ENCODE peak calls at places on chromosomes 11 and 22, in nine cellular contexts. One of them, this sample, is unnamed.

GRCh38 chr22:42296381-42296853 is 26.0 kb upstream of the TCF20 start:
- DNase-seq in right atrium auricular region: no peak
- DNase-seq in mucosa of descending colon: peak; percentile 67
- DNase-seq in neural progenitor cell: no peak
- DNase-seq in body of pancreas: no peak
- DNase-seq in brain microvascular endothelial cell: no peak
- DNase-seq in BE2C: peak; percentile 93
- DNase-seq in epithelial cell of esophagus: no peak
- DNase-seq in BJ: no peak
- DNase-seq in this sample: no peak

GRCh38 chr22:48493733-48494132 is 1333.9 kb downstream of the BRD1 start:
- DNase-seq in right atrium auricular region: no peak
- DNase-seq in mucosa of descending colon: no peak
- DNase-seq in neural progenitor cell: no peak
- DNase-seq in body of pancreas: no peak
- DNase-seq in brain microvascular endothelial cell: no peak
- DNase-seq in BE2C: no peak
- DNase-seq in epithelial cell of esophagus: no peak
- DNase-seq in BJ: no peak
- DNase-seq in this sample: no peak

GRCh38 chr11:103779054-103779453 is 257.4 kb upstream of the DDI1 start:
- DNase-seq in right atrium auricular region: no peak
- DNase-seq in mucosa of descending colon: no peak
- DNase-seq in neural progenitor cell: no peak
- DNase-seq in body of pancreas: no peak
- DNase-seq in brain microvascular endothelial cell: no peak
- DNase-seq in BE2C: no peak
- DNase-seq in epithelial cell of esophagus: peak; percentile 88
- DNase-seq in BJ: no peak
- DNase-seq in this sample: peak; percentile 35

GRCh38 chr22:24067587-24068376 is 56.7 kb downstream of the CABIN1 start:
- DNase-seq in right atrium auricular region: no peak
- DNase-seq in mucosa of descending colon: peak; percentile 37
- DNase-seq in neural progenitor cell: no peak
- DNase-seq in body of pancreas: peak; percentile 57
- DNase-seq in brain microvascular endothelial cell: no peak
- DNase-seq in BE2C: no peak
- DNase-seq in epithelial cell of esophagus: no peak
- DNase-seq in BJ: no peak
- DNase-seq in this sample: no peak

GRCh38 chr11:13336246-13336873 is 58.8 kb downstream of the BMAL1 start:
- DNase-seq in right atrium auricular region: no peak
- DNase-seq in mucosa of descending colon: no peak
- DNase-seq in neural progenitor cell: no peak
- DNase-seq in body of pancreas: no peak
- DNase-seq in brain microvascular endothelial cell: no peak
- DNase-seq in BE2C: no peak
- DNase-seq in epithelial cell of esophagus: no peak
- DNase-seq in BJ: no peak
- DNase-seq in this sample: peak; percentile 39

GRCh38 chr11:85628771-85629341 is 463 bp downstream of the TMEM126B start:
- DNase-seq in right atrium auricular region: no peak
- DNase-seq in mucosa of descending colon: no peak
- DNase-seq in neural progenitor cell: peak; percentile 3
- DNase-seq in body of pancreas: no peak
- DNase-seq in brain microvascular endothelial cell: no peak
- DNase-seq in BE2C: no peak
- DNase-seq in epithelial cell of esophagus: peak; percentile 7
- DNase-seq in BJ: no peak
- DNase-seq in this sample: peak; percentile 6

GRCh38 chr22:41951898-41952474 is at the start of gene SMIM45:
- DNase-seq in right atrium auricular region: no peak
- DNase-seq in mucosa of descending colon: no peak
- DNase-seq in neural progenitor cell: peak; percentile 92
- DNase-seq in body of pancreas: no peak
- DNase-seq in brain microvascular endothelial cell: no peak
- DNase-seq in BE2C: peak; percentile 97
- DNase-seq in epithelial cell of esophagus: no peak
- DNase-seq in BJ: no peak
- DNase-seq in this sample: no peak

GRCh38 chr22:38727530-38728451 is 22.0 kb downstream of the GTPBP1 start:
- DNase-seq in right atrium auricular region: no peak
- DNase-seq in mucosa of descending colon: peak; percentile 14
- DNase-seq in neural progenitor cell: no peak
- DNase-seq in body of pancreas: peak; percentile 8
- DNase-seq in brain microvascular endothelial cell: no peak
- DNase-seq in BE2C: no peak
- DNase-seq in epithelial cell of esophagus: no peak
- DNase-seq in BJ: no peak
- DNase-seq in this sample: no peak

GRCh38 chr11:57230316-57230715 is 6.7 kb downstream of the APLNR start:
- DNase-seq in right atrium auricular region: no peak
- DNase-seq in mucosa of descending colon: no peak
- DNase-seq in neural progenitor cell: no peak
- DNase-seq in body of pancreas: no peak
- DNase-seq in brain microvascular endothelial cell: no peak
- DNase-seq in BE2C: no peak
- DNase-seq in epithelial cell of esophagus: no peak
- DNase-seq in BJ: no peak
- DNase-seq in this sample: no peak

GRCh38 chr22:43827336-43827735 is 15.2 kb upstream of the EFCAB6 start:
- DNase-seq in right atrium auricular region: no peak
- DNase-seq in mucosa of descending colon: no peak
- DNase-seq in neural progenitor cell: no peak
- DNase-seq in body of pancreas: no peak
- DNase-seq in brain microvascular endothelial cell: no peak
- DNase-seq in BE2C: no peak
- DNase-seq in epithelial cell of esophagus: no peak
- DNase-seq in BJ: no peak
- DNase-seq in this sample: no peak

GRCh38 chr11:40722179-40722795 is 737.2 kb downstream of the LRRC4C start:
- DNase-seq in right atrium auricular region: no peak
- DNase-seq in mucosa of descending colon: no peak
- DNase-seq in neural progenitor cell: peak; percentile 68
- DNase-seq in body of pancreas: no peak
- DNase-seq in brain microvascular endothelial cell: no peak
- DNase-seq in BE2C: peak; percentile 30
- DNase-seq in epithelial cell of esophagus: peak; percentile 52
- DNase-seq in BJ: no peak
- DNase-seq in this sample: peak; percentile 12

GRCh38 chr22:37214431-37215025 is 2.3 kb upstream of the SSTR3 start:
- DNase-seq in right atrium auricular region: no peak
- DNase-seq in mucosa of descending colon: peak; percentile 10
- DNase-seq in neural progenitor cell: no peak
- DNase-seq in body of pancreas: no peak
- DNase-seq in brain microvascular endothelial cell: no peak
- DNase-seq in BE2C: no peak
- DNase-seq in epithelial cell of esophagus: no peak
- DNase-seq in BJ: no peak
- DNase-seq in this sample: no peak

GRCh38 chr11:112564228-112564955 is 303.7 kb upstream of the PLET1 start:
- DNase-seq in right atrium auricular region: no peak
- DNase-seq in mucosa of descending colon: no peak
- DNase-seq in neural progenitor cell: no peak
- DNase-seq in body of pancreas: no peak
- DNase-seq in brain microvascular endothelial cell: peak; percentile 47
- DNase-seq in BE2C: no peak
- DNase-seq in epithelial cell of esophagus: peak; percentile 60
- DNase-seq in BJ: no peak
- DNase-seq in this sample: peak; percentile 88

GRCh38 chr22:46533434-46533833 is 4.0 kb downstream of the CELSR1 start:
- DNase-seq in right atrium auricular region: no peak
- DNase-seq in mucosa of descending colon: no peak
- DNase-seq in neural progenitor cell: no peak
- DNase-seq in body of pancreas: no peak
- DNase-seq in brain microvascular endothelial cell: no peak
- DNase-seq in BE2C: no peak
- DNase-seq in epithelial cell of esophagus: peak; percentile 78
- DNase-seq in BJ: no peak
- DNase-seq in this sample: no peak

GRCh38 chr11:66999555-66999954 is 23.4 kb upstream of the SYT12 start:
- DNase-seq in right atrium auricular region: no peak
- DNase-seq in mucosa of descending colon: no peak
- DNase-seq in neural progenitor cell: no peak
- DNase-seq in body of pancreas: no peak
- DNase-seq in brain microvascular endothelial cell: no peak
- DNase-seq in BE2C: no peak
- DNase-seq in epithelial cell of esophagus: no peak
- DNase-seq in BJ: no peak
- DNase-seq in this sample: no peak

GRCh38 chr22:44572414-44573207 is 74.6 kb upstream of the RTL6 start:
- DNase-seq in right atrium auricular region: no peak
- DNase-seq in mucosa of descending colon: no peak
- DNase-seq in neural progenitor cell: no peak
- DNase-seq in body of pancreas: no peak
- DNase-seq in brain microvascular endothelial cell: no peak
- DNase-seq in BE2C: no peak
- DNase-seq in epithelial cell of esophagus: no peak
- DNase-seq in BJ: no peak
- DNase-seq in this sample: no peak

GRCh38 chr11:63573881-63574855 is 11.0 kb upstream of the PLAAT2 start:
- DNase-seq in right atrium auricular region: no peak
- DNase-seq in mucosa of descending colon: peak; percentile 71
- DNase-seq in neural progenitor cell: no peak
- DNase-seq in body of pancreas: no peak
- DNase-seq in brain microvascular endothelial cell: peak; percentile 87
- DNase-seq in BE2C: no peak
- DNase-seq in epithelial cell of esophagus: no peak
- DNase-seq in BJ: no peak
- DNase-seq in this sample: peak; percentile 80
- TF ChIP-seq CTCF in right atrium auricular region: peak; percentile 30
- TF ChIP-seq CTCF in mucosa of descending colon: no peak
- TF ChIP-seq CTCF in neural progenitor cell: no peak
- TF ChIP-seq CTCF in body of pancreas: no peak
- TF ChIP-seq CTCF in brain microvascular endothelial cell: peak; percentile 23
- TF ChIP-seq CTCF in BE2C: no peak
- TF ChIP-seq CTCF in epithelial cell of esophagus: peak; percentile 16
- TF ChIP-seq CTCF in BJ: peak; percentile 30
- TF ChIP-seq CTCF in this sample: peak; percentile 15

DNA sequence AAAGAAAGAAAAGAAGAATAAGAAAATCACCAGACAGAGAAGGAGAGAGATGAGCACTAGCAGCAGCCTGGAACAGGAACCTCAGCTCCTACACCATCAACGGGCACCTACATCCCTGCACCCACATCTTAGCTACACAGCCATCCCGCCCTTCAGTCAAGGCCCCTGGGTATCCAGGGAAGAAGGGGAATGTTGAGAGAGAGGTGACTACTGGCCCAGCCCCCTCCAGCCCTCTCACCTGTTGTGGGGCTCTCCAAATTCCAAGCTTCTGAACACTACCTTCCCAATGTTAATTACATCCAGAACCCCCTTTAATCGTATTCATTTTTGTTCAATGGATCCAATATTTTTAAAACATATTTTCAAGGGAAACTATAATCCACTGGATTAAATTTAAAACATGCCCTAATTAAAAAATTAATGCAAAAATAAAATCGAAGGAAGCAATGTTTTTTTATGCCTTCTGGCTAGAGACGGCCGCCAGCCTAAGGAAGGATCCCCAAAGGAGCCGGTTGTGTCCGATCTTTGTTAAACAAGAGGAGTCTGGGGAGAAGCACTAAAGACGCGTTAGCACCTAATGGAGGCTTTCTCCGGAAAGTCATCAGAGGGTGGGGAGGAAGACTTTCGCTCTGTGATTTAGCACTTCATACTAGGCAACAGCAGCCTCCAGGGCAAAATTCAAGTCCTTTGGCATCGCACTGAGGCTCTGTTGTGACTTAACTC is 9.5 kb downstream of the TPST2 start:
- DNase-seq in right atrium auricular region: no peak
- DNase-seq in mucosa of descending colon: no peak
- DNase-seq in neural progenitor cell: peak; percentile 61
- DNase-seq in body of pancreas: no peak
- DNase-seq in brain microvascular endothelial cell: no peak
- DNase-seq in BE2C: no peak
- DNase-seq in epithelial cell of esophagus: no peak
- DNase-seq in BJ: no peak
- DNase-seq in this sample: no peak
- H3K4me3 ChIP-seq in right atrium auricular region: no peak overlapping the region
- H3K4me3 ChIP-seq in mucosa of descending colon: no peak overlapping the region
- H3K4me3 ChIP-seq in neural progenitor cell: no peak overlapping the region
- H3K4me3 ChIP-seq in body of pancreas: no peak overlapping the region
- H3K4me3 ChIP-seq in brain microvascular endothelial cell: no peak overlapping the region
- H3K4me3 ChIP-seq in BE2C: no peak overlapping the region
- H3K4me3 ChIP-seq in epithelial cell of esophagus: no peak overlapping the region
- H3K4me3 ChIP-seq in BJ: no peak overlapping the region
- H3K4me3 ChIP-seq in this sample: no peak overlapping the region

DNA sequence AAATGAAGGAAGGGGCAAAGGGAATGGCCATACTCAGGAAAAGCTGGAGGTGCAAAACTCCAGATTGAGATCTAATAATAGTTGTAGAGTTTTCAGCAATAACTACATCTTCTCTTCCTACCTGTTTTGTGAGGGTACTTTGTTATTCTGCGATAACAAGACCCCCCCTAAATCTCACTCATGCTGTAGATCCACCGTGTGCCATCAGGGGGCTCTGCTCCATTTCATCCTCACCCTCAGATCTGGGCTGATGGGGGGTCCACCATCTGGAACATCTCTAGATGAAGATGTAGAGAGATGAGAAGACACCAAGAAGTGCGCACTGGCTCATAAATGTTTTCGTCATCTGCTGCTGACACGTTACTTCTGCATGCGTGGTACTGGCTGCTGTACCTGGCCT is 135.9 kb upstream of the KIRREL3 start:
- DNase-seq in right atrium auricular region: no peak
- DNase-seq in mucosa of descending colon: no peak
- DNase-seq in neural progenitor cell: no peak
- DNase-seq in body of pancreas: no peak
- DNase-seq in brain microvascular endothelial cell: no peak
- DNase-seq in BE2C: no peak
- DNase-seq in epithelial cell of esophagus: no peak
- DNase-seq in BJ: no peak
- DNase-seq in this sample: no peak
- TF ChIP-seq CTCF in right atrium auricular region: no peak
- TF ChIP-seq CTCF in mucosa of descending colon: no peak
- TF ChIP-seq CTCF in neural progenitor cell: peak; percentile 38
- TF ChIP-seq CTCF in body of pancreas: no peak
- TF ChIP-seq CTCF in brain microvascular endothelial cell: peak; percentile 17
- TF ChIP-seq CTCF in BE2C: peak; percentile 43
- TF ChIP-seq CTCF in epithelial cell of esophagus: no peak
- TF ChIP-seq CTCF in BJ: peak; percentile 8
- TF ChIP-seq CTCF in this sample: no peak

DNA sequence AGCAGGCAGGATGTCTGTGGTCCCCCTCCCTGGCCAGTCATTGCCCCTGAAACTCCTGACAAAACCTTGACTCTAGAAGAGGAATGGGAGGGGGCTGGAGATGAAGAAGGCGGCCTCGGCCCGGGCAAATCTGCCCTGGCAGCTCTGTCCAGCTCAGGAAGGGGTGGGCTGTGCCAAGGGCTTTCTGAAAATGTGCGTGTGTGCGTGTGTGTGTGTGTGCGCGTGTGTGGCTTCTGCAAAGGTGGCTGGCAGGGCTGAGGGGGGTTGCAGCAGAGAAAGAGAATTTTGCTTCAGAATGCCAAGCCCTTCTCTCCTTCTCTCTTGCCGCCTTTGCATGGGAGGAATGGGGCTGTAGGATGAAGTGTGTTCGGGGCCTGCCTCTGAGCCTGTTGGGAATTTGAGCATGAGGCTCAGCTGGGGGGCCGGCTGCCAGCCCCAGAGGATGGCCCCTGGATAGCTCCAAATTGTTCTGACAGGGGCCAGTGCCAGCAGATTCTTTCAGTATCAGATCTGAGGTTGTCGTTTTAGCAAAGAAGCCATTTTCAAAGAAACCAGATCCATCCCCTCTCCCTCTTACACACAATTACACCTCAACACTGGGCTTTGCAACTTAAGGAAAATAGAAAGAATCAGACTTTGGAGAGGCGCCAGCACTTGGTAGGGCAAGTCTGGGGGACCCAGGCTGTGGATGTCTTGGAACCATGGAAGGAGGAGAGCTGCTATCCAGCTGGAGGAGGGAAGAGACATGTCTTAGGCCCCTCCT is 3.5 kb downstream of the TIMP3 start:
- DNase-seq in right atrium auricular region: no peak
- DNase-seq in mucosa of descending colon: no peak
- DNase-seq in neural progenitor cell: peak; percentile 11
- DNase-seq in body of pancreas: no peak
- DNase-seq in brain microvascular endothelial cell: no peak
- DNase-seq in BE2C: no peak
- DNase-seq in epithelial cell of esophagus: no peak
- DNase-seq in BJ: no peak
- DNase-seq in this sample: no peak
- H3K4me3 ChIP-seq in right atrium auricular region: peak overlapping the region; percentile 100
- H3K4me3 ChIP-seq in mucosa of descending colon: no peak overlapping the region
- H3K4me3 ChIP-seq in neural progenitor cell: peak overlapping the region; percentile 3
- H3K4me3 ChIP-seq in body of pancreas: no peak overlapping the region
- H3K4me3 ChIP-seq in brain microvascular endothelial cell: peak overlapping the region; percentile 85
- H3K4me3 ChIP-seq in BE2C: no peak overlapping the region
- H3K4me3 ChIP-seq in epithelial cell of esophagus: no peak overlapping the region
- H3K4me3 ChIP-seq in BJ: peak overlapping the region; percentile 96
- H3K4me3 ChIP-seq in this sample: peak overlapping the region; percentile 88

This sample was measured in astrocyte of the spinal cord.